ENCODE peak calls at places on chromosomes 11 and 22, in four cellular contexts. E, R, C and S are unnamed samples.

GRCh38 chr11:65415499-65416340 is 6.9 kb upstream of the NEAT1 start:
- DNase-seq in E (peak), R (no peak), C (no peak), S (no peak)

GRCh38 chr11:58958500-58958899 is 19.2 kb downstream of the GLYATL1 start:
- DNase-seq in E (peak), R (peak), C (no peak), S (peak)

GRCh38 chr22:48315415-48316244 is 1512.0 kb downstream of the BRD1 start:
- DNase-seq in E (no peak), R (no peak), C (no peak), S (no peak)

GRCh38 chr11:17371614-17372013 is 16.8 kb downstream of the KCNJ11 start:
- DNase-seq in E (no peak), R (no peak), C (peak), S (peak)

GRCh38 chr22:41028841-41029240 is 63.6 kb upstream of the EP300 start:
- DNase-seq in E (no peak), R (no peak), C (peak), S (no peak)

GRCh38 chr11:2289350-2289749 is 12.4 kb downstream of the C11orf21 start:
- DNase-seq in E (no peak), R (no peak), C (no peak), S (no peak)

GRCh38 chr22:30187726-30188407 is 58.7 kb downstream of the LIF start:
- DNase-seq in E (no peak), R (no peak), C (peak), S (no peak)

GRCh38 chr22:24077416-24077815 is 66.3 kb downstream of the CABIN1 start:
- DNase-seq in E (no peak), R (no peak), C (no peak), S (no peak)

GRCh38 chr22:24550028-24550901 is 4.7 kb downstream of the GUCD1 start:
- DNase-seq in E (no peak), R (no peak), C (no peak), S (no peak)

GRCh38 chr22:47204002-47204979 is 441.8 kb downstream of the TBC1D22A start:
- DNase-seq in E (no peak), R (no peak), C (no peak), S (no peak)

GRCh38 chr22:16932577-16932976 is 75.4 kb downstream of the GAB4 start:
- DNase-seq in E (no peak), R (no peak), C (no peak), S (peak)

GRCh38 chr11:62171261-62171723 is 18.7 kb upstream of the SCGB1D1 start:
- DNase-seq in E (peak), R (peak), C (peak), S (peak)

GRCh38 chr11:66081505-66081904 is 11.4 kb downstream of the PACS1 start:
- DNase-seq in E (no peak), R (no peak), C (no peak), S (peak)

GRCh38 chr22:39183991-39184585 is 31.6 kb upstream of the CBX7 start:
- DNase-seq in E (no peak), R (no peak), C (peak), S (peak)

GRCh38 chr11:19253817-19254216 is 13.1 kb upstream of the E2F8 start:
- DNase-seq in E (no peak), R (no peak), C (no peak), S (no peak)
- TF ChIP-seq MXI1 in E (no peak), R (no peak), C (no peak), S (no peak)

DNA sequence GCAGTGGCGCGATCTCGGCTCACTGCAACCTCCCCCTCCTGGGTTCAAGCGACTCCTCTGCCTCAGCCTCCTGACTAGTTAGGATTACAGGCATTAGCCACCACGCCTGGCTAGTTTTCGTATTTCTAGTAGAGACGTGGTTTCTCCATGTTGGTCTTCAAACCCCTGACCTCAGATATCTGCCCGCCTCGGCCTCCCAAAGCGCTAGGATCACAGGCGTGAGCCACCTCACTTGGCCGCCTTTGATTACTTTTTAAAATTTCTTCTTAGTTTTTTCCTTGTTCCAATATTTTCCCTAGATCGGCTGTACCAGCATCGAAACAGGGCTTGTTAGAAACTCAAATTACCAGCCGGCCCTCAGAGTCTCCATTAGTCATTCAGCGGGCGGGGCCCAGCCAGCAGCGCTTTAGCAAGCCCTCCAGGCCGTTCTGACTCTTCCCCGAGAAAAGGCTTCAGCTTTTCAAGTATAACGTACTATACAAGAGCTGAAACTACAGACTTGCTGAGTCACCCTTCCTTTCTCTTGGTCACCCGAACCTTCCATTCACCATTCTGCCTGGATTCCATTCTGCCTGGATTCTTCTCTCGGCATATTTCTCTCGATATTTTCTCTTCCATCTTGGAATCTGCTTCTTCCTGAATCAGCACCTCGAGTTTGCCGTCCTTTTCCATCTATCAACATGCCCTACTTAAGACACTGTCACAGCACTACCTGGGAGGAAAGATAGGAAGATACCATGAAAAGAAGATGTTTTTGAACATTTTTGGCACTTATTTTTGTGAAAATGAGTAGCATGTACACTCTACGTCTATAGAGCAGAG is 6.7 kb upstream of the CAPRIN1 start:
- DNase-seq in E (no peak), R (no peak), C (peak), S (peak)
- TF ChIP-seq MXI1 in E (no peak), R (no peak), C (no peak), S (no peak)

GRCh38 chr11:112784323-112785073 is 176.7 kb upstream of the NCAM1 start:
- DNase-seq in E (peak), R (no peak), C (no peak), S (no peak)

GRCh38 chr11:112776834-112777793 is 184.1 kb upstream of the NCAM1 start:
- DNase-seq in E (peak), R (no peak), C (no peak), S (no peak)

GRCh38 chr11:112778091-112778889 is 182.9 kb upstream of the NCAM1 start:
- DNase-seq in E (peak), R (no peak), C (no peak), S (no peak)

GRCh38 chr11:112783945-112784322 is 177.3 kb upstream of the NCAM1 start:
- DNase-seq in E (no peak), R (no peak), C (no peak), S (no peak)

DNA sequence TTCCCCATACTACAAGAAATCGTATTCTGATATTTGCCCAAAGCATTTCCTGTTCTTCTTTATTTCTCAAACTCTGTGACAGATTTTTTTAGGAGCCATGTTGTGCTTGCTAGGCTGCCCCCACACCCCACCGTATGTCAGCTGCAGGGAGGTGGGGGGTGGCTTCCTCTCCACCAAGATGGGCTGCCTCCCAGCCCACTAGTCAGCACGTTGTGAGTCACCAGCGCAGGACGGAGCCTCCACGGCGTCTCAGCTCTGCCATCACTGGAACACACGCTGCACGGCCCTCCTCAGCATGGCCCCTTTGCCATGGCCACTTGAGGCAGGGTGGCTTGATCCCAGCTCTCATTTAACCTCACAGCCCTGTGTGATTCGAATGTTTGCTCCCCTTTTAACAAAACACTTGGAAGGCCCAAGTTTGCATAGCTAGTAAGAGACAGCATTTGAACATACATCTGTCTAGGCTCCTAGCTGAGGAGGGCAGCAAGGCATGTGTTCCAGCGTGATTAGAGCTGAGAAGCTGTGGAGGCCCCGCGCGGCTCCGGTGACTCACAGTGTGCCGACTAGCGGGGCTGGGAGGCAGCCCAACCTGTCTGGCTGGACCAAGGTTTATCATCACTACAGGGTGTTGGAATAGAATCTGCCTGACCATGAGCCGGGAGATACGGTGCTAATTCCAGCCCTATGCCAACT is 180.7 kb upstream of the NCAM1 start:
- DNase-seq in E (no peak), R (no peak), C (peak), S (no peak)
- TF ChIP-seq MXI1 in E (no peak), R (no peak), C (no peak), S (no peak)

DNA sequence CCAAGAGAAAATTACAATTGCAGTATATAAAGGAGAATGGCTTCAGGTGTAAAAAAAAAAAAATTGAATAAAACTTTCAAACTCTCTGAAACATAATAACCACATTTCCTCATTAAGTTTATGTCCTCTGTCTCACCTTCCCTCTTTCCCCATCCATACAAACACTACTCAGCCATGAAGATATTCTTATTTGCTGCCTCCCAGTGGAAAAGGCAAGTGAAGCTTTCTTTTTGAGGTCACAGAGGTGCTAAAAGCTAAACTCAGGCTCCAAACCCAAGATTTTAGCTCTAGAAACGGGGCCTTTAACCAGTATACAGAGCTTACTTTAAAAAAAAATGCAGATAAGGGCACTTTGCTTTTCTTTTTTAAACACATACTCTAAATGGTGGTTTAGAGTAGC is 1568.5 kb downstream of the FAM181B start:
- DNase-seq in E (no peak), R (no peak), C (no peak), S (no peak)
- TF ChIP-seq MXI1 in E (no peak), R (no peak), C (no peak), S (no peak)

DNA sequence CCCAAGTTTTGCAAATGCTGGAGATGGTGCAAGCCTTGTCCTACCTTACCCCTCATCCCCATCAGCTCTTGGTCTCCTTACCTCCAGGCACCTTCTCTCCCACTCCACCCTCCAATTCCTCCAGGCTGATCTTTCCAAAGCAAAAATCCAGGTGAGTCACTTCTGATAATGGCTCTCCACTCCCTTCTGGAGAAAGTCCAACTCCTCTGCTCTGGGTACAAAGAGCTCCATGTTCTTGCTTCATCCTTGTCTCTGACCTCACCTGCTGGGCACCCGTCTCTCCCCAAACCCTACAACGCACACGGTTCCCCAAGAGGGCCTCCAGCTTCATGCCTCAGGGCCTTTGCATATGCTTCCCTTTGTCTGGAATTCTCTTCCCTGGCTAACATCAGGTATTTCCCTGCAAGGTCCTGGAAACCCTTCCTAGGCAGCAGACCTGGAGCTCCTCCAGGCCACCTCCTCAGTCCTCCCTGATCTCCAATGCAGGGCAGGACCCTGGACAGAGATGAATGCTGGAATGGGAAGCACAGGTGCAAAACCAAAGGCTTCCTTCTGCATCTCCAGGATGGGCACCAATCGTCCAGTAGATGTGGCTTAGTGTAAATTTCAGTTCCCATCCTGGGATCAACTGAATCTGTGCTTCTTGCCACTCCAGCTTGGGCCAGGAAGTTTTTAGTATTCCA is 22.7 kb downstream of the IFT27 start:
- DNase-seq in E (no peak), R (no peak), C (no peak), S (no peak)
- TF ChIP-seq MXI1 in E (no peak), R (no peak), C (no peak), S (no peak)

GRCh38 chr11:56911312-56911711 is 77.4 kb upstream of the OR5AK2 start:
- DNase-seq in E (no peak), R (no peak), C (no peak), S (no peak)

GRCh38 chr11:56916162-56916561 is 72.6 kb upstream of the OR5AK2 start:
- DNase-seq in E (no peak), R (no peak), C (no peak), S (no peak)

GRCh38 chr11:56917708-56918450 is 70.8 kb upstream of the OR5AK2 start:
- DNase-seq in E (peak), R (no peak), C (no peak), S (no peak)

GRCh38 chr11:56910785-56911184 is 77.9 kb upstream of the OR5AK2 start:
- DNase-seq in E (no peak), R (no peak), C (no peak), S (no peak)

DNA sequence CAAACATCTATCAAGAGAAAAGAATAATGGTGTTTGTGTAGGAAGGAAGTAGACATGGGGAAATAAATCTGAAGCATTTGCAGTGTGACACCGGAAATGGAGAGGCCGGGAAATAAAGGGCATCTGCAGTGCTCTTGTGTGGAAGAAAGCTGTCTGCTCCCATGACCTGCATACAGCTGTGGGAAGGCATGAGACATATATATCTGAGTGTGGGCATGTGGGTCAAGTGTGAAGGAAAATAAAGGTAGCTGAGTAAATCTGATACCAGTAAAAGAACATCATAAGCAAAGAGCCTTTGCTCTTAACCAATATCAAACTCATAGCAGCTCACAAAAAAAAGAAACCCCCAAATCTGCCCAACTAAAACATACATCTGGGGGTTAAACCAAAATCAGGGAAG is 72.1 kb upstream of the OR5AK2 start:
- DNase-seq in E (no peak), R (no peak), C (no peak), S (no peak)
- TF ChIP-seq MXI1 in E (no peak), R (no peak), C (no peak), S (no peak)

DNA sequence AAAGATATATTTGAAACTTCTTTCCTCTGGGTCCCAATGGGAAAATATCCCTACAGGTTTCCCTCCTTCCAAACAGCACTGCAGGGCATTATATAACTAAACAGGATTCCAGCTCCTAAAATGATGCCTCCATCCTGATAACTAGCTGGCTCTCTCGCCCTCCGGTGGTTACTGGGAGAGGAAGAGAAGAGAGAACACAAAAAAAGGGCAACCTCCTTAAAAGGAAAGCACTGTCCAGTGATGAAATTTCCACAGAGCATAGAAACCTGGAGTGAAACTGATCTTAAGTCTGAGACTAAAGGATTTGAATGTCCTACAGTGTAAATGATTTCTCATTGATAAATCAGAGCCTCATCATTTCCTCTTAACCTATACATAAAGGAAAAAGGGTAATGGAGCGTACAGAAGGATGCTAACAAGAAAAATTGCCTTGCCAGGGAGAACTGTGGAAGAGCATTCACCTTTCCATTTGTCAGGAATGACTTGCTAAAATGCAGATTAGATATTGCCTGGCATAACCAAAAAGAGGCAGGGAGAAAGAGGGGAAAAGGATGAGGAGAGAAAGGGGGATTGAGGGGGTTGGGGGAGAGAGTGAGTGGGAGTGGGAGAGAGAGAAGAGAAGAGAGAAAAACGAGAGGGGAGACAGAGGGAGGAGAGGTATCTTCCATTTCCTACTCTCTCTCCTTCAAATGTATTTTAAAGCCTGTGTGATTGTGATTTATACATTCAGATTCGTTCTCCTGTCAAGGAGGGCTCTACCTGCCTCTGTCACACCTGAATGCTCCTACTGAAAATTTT is 121.4 kb downstream of the APOL5 start:
- DNase-seq in E (no peak), R (no peak), C (peak), S (no peak)
- TF ChIP-seq MXI1 in E (no peak), R (no peak), C (no peak), S (no peak)